ENCODE peak calls at places on chromosomes 2 and 18, in five cellular contexts. G is A549; T is esophagus mucosa; V is central memory CD8-positive, alpha-beta T cell; R is heart right ventricle. O is an unnamed sample.

GRCh38 chr2:57368190-57368589 is 678.4 kb upstream of the VRK2 start:
- ATAC-seq in G (no peak), R (no peak), V (no peak), T (no peak), O (no peak)

GRCh38 chr2:227106845-227107759 is 56.9 kb downstream of the COL4A4 start:
- ATAC-seq in T (peak; percentile 51), V (no peak), G (peak; percentile 99), R (peak; percentile 25), O (no peak)

GRCh38 chr2:201546576-201546975 is 95.0 kb downstream of the STRADB start:
- ATAC-seq in T (no peak), V (no peak), R (no peak), G (no peak), O (no peak)

GRCh38 chr18:58225101-58225500 is 181.1 kb downstream of the NEDD4L start:
- ATAC-seq in T (no peak), V (no peak), G (no peak), R (no peak), O (peak; percentile 93)

GRCh38 chr2:47243596-47244323 is 88.7 kb upstream of the STPG4 start:
- ATAC-seq in R (no peak), G (no peak), T (no peak), V (no peak), O (no peak)

GRCh38 chr2:162252147-162252546 is 8.9 kb upstream of the FAP start:
- ATAC-seq in G (no peak), R (no peak), V (no peak), T (no peak), O (no peak)

GRCh38 chr2:64820901-64821300 is 167.2 kb upstream of the SERTAD2 start:
- ATAC-seq in R (no peak), V (no peak), G (no peak), T (peak; percentile 4), O (no peak)

GRCh38 chr18:24964213-24964612 is 387.8 kb downstream of the ZNF521 start:
- ATAC-seq in V (no peak), G (no peak), R (no peak), T (peak; percentile 60), O (no peak)

GRCh38 chr2:26735096-26735495 is 29.0 kb upstream of the SLC35F6 start:
- ATAC-seq in V (no peak), G (peak; percentile 61), R (peak; percentile 68), T (no peak), O (no peak)

GRCh38 chr2:118521960-118522359 is 325.5 kb downstream of the EN1 start:
- ATAC-seq in V (no peak), R (no peak), T (no peak), G (no peak), O (no peak)

GRCh38 chr18:76578571-76579300 is 83.7 kb upstream of the ZNF516 start:
- ATAC-seq in R (no peak), T (no peak), V (no peak), G (no peak), O (no peak)

GRCh38 chr2:71530246-71530986 is 77.1 kb downstream of the DYSF start:
- ATAC-seq in G (peak; percentile 48), R (peak; percentile 38), T (peak; percentile 41), V (no peak), O (peak; percentile 38)

GRCh38 chr2:121480826-121481225 is 49.9 kb upstream of the RNU4ATAC start:
- ATAC-seq in G (no peak), R (peak; percentile 27), T (peak; percentile 43), V (no peak), O (no peak)

GRCh38 chr18:13376841-13377351 is 158.3 kb downstream of the LDLRAD4 start:
- ATAC-seq in V (peak; percentile 7), R (no peak), T (no peak), G (no peak), O (peak; percentile 67)

GRCh38 chr2:205785507-205786222 is 103.4 kb downstream of the NRP2 start:
- ATAC-seq in T (no peak), R (peak; percentile 25), G (no peak), V (no peak), O (no peak)

GRCh38 chr18:34704823-34705222 is 5.3 kb upstream of the DTNA start:
- ATAC-seq in G (no peak), V (no peak), R (no peak), T (no peak), O (no peak)

GRCh38 chr2:71419976-71420375 is 33.4 kb upstream of the DYSF start:
- ATAC-seq in T (no peak), G (no peak), R (no peak), V (no peak), O (no peak)

GRCh38 chr2:235493775-235494715 is at the start of gene AGAP1:
- ATAC-seq in V (peak; percentile 50), G (peak; percentile 81), T (peak; percentile 89), R (peak; percentile 93), O (peak; percentile 9)

GRCh38 chr2:105308785-105309540 is 20.6 kb downstream of the TGFBRAP1 start:
- ATAC-seq in G (no peak), T (no peak), V (no peak), R (peak; percentile 76), O (no peak)

GRCh38 chr2:31729065-31729439 is 148.3 kb upstream of the SRD5A2 start:
- ATAC-seq in R (no peak), G (peak; percentile 20), T (no peak), V (no peak), O (no peak)

GRCh38 chr2:144424559-144425240 is 95.2 kb downstream of the ZEB2 start:
- ATAC-seq in T (no peak), V (no peak), G (no peak), R (no peak), O (peak; percentile 95)

GRCh38 chr2:179107179-179107541 is 57.2 kb upstream of the CCDC141 start:
- ATAC-seq in V (no peak), T (no peak), R (no peak), G (no peak), O (no peak)

GRCh38 chr2:168852487-168852886 is 37.7 kb downstream of the SPC25 start:
- ATAC-seq in V (no peak), G (no peak), T (no peak), R (no peak), O (no peak)

GRCh38 chr2:205054789-205055188 is 509.5 kb downstream of the PARD3B start:
- ATAC-seq in R (no peak), G (no peak), T (no peak), V (no peak), O (no peak)

GRCh38 chr18:74994502-74995403 is 214.2 kb downstream of the PTGR3 start:
- ATAC-seq in V (peak; percentile 83), R (no peak), G (no peak), T (peak; percentile 35), O (peak; percentile 82)

GRCh38 chr18:23401400-23402347 is 51.4 kb upstream of the RIOK3 start:
- ATAC-seq in G (peak; percentile 56), R (peak; percentile 74), T (peak; percentile 34), V (no peak), O (no peak)

O was measured in activated T-helper 17 cell treated with anti-CD3 and anti-CD28 coated beads, Interleukin-2, amount 50 U/mL, for 72 hours.